ENCODE peak calls at places on chromosomes 3 and 15, in five cellular contexts. I, X, E, S and F are unnamed samples.

GRCh38 chr3:171875923-171876412 is 32.8 kb downstream of the TMEM212 start:
- DNase-seq in S (no peak), X (no peak), E (no peak), I (no peak), F (no peak)

GRCh38 chr15:80550219-80550909 is 144.7 kb upstream of the ABHD17C start:
- DNase-seq in I (no peak), S (no peak), X (no peak), E (no peak), F (no peak)

GRCh38 chr15:63288778-63289378 is 11.5 kb downstream of the APH1B start:
- DNase-seq in E (peak; percentile 69), I (no peak), X (no peak), S (no peak), F (no peak)

GRCh38 chr3:132347095-132347494 is 29.9 kb downstream of the ACP3 start:
- DNase-seq in E (no peak), S (no peak), X (no peak), I (no peak), F (no peak)

GRCh38 chr3:137105277-137105977 is 147.6 kb downstream of the IL20RB start:
- DNase-seq in S (no peak), E (peak; percentile 22), X (no peak), I (no peak), F (no peak)

GRCh38 chr3:12831582-12831866 is 9.8 kb downstream of the RPL32 start:
- DNase-seq in X (no peak), E (no peak), I (no peak), S (no peak), F (no peak)

GRCh38 chr3:78804251-78805037 is 963.4 kb downstream of the ROBO1 start:
- DNase-seq in E (no peak), I (no peak), X (no peak), S (no peak), F (no peak)

GRCh38 chr3:42473083-42473932 is 29.1 kb upstream of the VIPR1 start:
- DNase-seq in E (no peak), S (no peak), X (no peak), I (no peak), F (no peak)

GRCh38 chr3:178711753-178712152 is 175.5 kb downstream of the KCNMB2 start:
- DNase-seq in E (no peak), I (no peak), S (no peak), X (no peak), F (no peak)

GRCh38 chr3:133838916-133839800 is 33.5 kb downstream of the SRPRB start:
- DNase-seq in X (no peak), I (no peak), E (no peak), S (no peak), F (no peak)

GRCh38 chr3:39727415-39727814 is 82.0 kb upstream of the MYRIP start:
- DNase-seq in E (no peak), S (no peak), I (no peak), X (no peak), F (no peak)

GRCh38 chr3:197010556-197011351 is 18.9 kb downstream of the MELTF start:
- DNase-seq in I (no peak), E (no peak), X (peak; percentile 55), S (no peak), F (no peak)

GRCh38 chr3:157493627-157494550 is 9.3 kb downstream of the VEPH1 start:
- DNase-seq in S (no peak), X (no peak), E (peak; percentile 16), I (no peak), F (no peak)

GRCh38 chr3:115676336-115676735 is 53.0 kb downstream of the GAP43 start:
- DNase-seq in S (no peak), X (peak; percentile 30), E (no peak), I (no peak), F (no peak)

GRCh38 chr3:10213156-10213792 is 35.0 kb upstream of the TATDN2 start:
- DNase-seq in I (no peak), S (no peak), E (no peak), X (no peak), F (no peak)

GRCh38 chr3:111595239-111595638 is at the start of gene ZBED2:
- DNase-seq in I (no peak), S (no peak), X (no peak), E (no peak), F (no peak)

GRCh38 chr3:86990734-86991481 is at the start of gene VGLL3:
- DNase-seq in S (peak; percentile 92), X (peak; percentile 83), I (peak; percentile 63), E (no peak), F (no peak)

GRCh38 chr3:181326637-181327223 is 337.2 kb upstream of the DNAJC19 start:
- DNase-seq in I (no peak), E (peak; percentile 23), S (no peak), X (no peak), F (no peak)

GRCh38 chr15:67997996-67998395 is 56.1 kb upstream of the PIAS1 start:
- DNase-seq in E (no peak), X (no peak), S (no peak), I (no peak), F (no peak)

GRCh38 chr3:189631409-189631808 is 220 bp downstream of the TP63 start:
- DNase-seq in X (no peak), I (no peak), S (no peak), E (no peak), F (no peak)

GRCh38 chr3:30544811-30545210 is 61.6 kb upstream of the TGFBR2 start:
- DNase-seq in S (no peak), I (no peak), X (no peak), E (no peak), F (no peak)

GRCh38 chr3:119230071-119230470 is 10.6 kb downstream of the B4GALT4 start:
- DNase-seq in X (no peak), I (no peak), S (no peak), E (no peak), F (no peak)

GRCh38 chr3:44974406-44974805 is 1.6 kb downstream of the ZDHHC3 start:
- DNase-seq in X (no peak), I (no peak), S (no peak), E (no peak), F (no peak)

GRCh38 chr3:73827658-73828313 is 203.0 kb upstream of the PDZRN3 start:
- DNase-seq in X (no peak), I (no peak), E (no peak), S (no peak), F (no peak)

GRCh38 chr15:33292718-33293307 is 18.0 kb upstream of the RYR3 start:
- DNase-seq in E (peak; percentile 51), S (no peak), X (no peak), I (no peak), F (no peak)

GRCh38 chr3:73086071-73086494 is 24.6 kb downstream of the EBLN2 start:
- DNase-seq in I (no peak), S (no peak), X (no peak), E (peak; percentile 46), F (peak; percentile 37)

GRCh38 chr3:47420511-47421484 is 40.0 kb downstream of the PTPN23 start:
- DNase-seq in E (peak; percentile 90), X (peak; percentile 82), I (peak; percentile 85), S (peak; percentile 91), F (peak; percentile 78)

GRCh38 chr3:101898062-101898461 is 48.7 kb downstream of the NFKBIZ start:
- DNase-seq in S (no peak), E (no peak), X (no peak), I (no peak), F (no peak)
- TF ChIP-seq CTCF in S (no peak), E (no peak), X (no peak), I (no peak), F (no peak)

DNA sequence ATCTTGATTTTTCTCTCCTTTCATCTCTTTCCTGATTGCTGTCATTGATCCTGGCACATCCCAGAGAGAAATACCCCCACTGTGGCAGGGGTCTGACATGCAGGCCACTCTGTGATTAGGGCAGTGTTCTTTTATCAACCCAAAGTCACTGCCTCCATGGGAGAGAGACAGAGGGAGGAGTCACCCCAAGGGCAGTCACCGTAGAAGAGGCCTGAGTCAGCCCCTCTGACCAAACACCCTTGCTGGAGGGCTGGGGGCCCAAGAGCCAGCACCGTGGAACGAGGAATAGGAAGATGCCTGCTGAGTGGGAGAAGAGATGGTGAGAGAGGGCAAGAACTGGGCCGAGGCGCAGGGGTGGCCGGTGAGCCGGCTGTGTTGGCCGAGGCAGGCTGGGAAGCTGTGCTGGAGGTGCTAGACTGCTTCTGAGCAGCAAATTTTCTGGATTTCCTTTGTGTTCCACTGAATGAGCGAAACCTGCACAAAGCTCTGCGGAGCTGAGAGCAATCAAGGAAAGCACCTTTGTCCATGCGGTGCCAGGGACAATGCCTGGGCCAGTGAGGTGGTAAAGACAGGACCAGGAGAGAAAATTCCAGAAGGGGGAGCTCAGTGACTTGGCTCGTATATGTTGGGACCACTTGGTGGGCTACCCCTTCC is 103.8 kb downstream of the ADCY5 start:
- DNase-seq in E (no peak), S (peak; percentile 62), X (peak; percentile 28), I (peak; percentile 11), F (no peak)
- H3K27me3 ChIP-seq in E (peaks cover 36% of the 10 kb centered on the region), S (no peaks in the 10 kb centered on the region), X (no peaks in the 10 kb centered on the region), I (peaks cover 7% of the 10 kb centered on the region), F (no peaks in the 10 kb centered on the region)

GRCh38 chr15:39501366-39501765 is 79.5 kb upstream of the THBS1 start:
- DNase-seq in S (no peak), X (no peak), E (no peak), I (no peak), F (no peak)
- H3K27ac ChIP-seq in S (no peak overlapping the region), X (no peak overlapping the region), E (no peak overlapping the region), I (no peak overlapping the region), F (no peak overlapping the region)

DNA sequence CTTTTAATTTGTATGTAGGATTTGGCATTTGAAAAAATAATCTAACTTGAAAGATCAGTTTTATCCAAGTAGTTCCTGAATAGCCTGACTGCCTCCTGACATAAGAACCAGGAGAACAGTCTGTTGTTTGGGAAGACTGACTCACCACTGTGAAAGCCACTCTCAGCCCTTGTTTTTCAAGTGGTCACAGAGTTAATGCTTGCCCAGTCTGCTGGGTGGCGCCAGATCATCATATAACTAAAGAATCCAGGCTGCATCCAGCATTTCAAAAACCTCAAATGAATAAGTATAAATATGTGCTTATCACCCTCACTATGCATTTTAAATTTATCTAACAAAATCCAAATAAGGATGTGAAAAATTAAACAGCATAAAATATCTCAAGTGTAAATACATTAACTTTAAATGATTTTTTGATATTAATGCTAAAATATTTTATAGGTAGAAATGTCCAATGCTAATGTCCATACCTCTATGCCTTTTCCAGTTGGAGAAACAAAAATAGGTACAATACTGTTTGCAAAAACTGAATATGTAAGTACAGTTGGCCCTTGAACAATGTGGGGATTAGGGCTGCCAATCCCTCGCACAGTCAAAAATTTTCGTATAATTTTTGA is 26.9 kb upstream of the ZBBX start:
- DNase-seq in E (peak; percentile 3), S (no peak), X (no peak), I (no peak), F (no peak)
- TF ChIP-seq CTCF in E (peak; percentile 23), S (no peak), X (peak; percentile 16), I (peak; percentile 55), F (no peak)